ENCODE peak calls at places on chromosomes 16 and 17, in eight cellular contexts. Q, F, W, I, B, T, L and D are unnamed samples.

GRCh38 chr17:77427471-77427991 is 286.8 kb downstream of the SEC14L1 start:
- DNase-seq in Q (no peak), F (no peak), W (peak), I (no peak), B (peak), T (no peak), L (no peak), D (no peak)

GRCh38 chr16:69831212-69832123 is 69.3 kb downstream of the WWP2 start:
- DNase-seq in Q (no peak), F (no peak), W (peak), I (no peak), B (no peak), T (no peak), L (no peak), D (no peak)

GRCh38 chr16:78407191-78407590 is 307.7 kb downstream of the WWOX start:
- DNase-seq in Q (no peak), F (no peak), W (peak), I (no peak), B (no peak), T (no peak), L (no peak), D (no peak)

GRCh38 chr17:41308918-41309359 is at the start of gene KRTAP16-1:
- DNase-seq in Q (peak), F (peak), W (no peak), I (no peak), B (no peak), T (no peak), L (no peak), D (no peak)

GRCh38 chr17:79681101-79681621 is 49.6 kb upstream of the ENPP7 start:
- DNase-seq in Q (no peak), F (no peak), W (no peak), I (no peak), B (no peak), T (no peak), L (no peak), D (no peak)

GRCh38 chr17:68511254-68511670 is 968 bp upstream of the PRKAR1A start:
- DNase-seq in Q (no peak), F (no peak), W (no peak), I (no peak), B (peak), T (no peak), L (no peak), D (no peak)

GRCh38 chr17:28507567-28508195 is 1.5 kb downstream of the FOXN1 start:
- DNase-seq in Q (no peak), F (no peak), W (no peak), I (no peak), B (no peak), T (no peak), L (no peak), D (no peak)

GRCh38 chr16:86992587-86992986 is 324.6 kb downstream of the C16orf95 start:
- DNase-seq in Q (no peak), F (no peak), W (no peak), I (no peak), B (no peak), T (no peak), L (no peak), D (no peak)

GRCh38 chr17:31269597-31269996 is 27.4 kb downstream of the OMG start:
- DNase-seq in Q (no peak), F (no peak), W (peak), I (no peak), B (no peak), T (no peak), L (no peak), D (no peak)

GRCh38 chr17:19288453-19288852 is 51.3 kb downstream of the EPN2 start:
- DNase-seq in Q (no peak), F (no peak), W (no peak), I (no peak), B (no peak), T (no peak), L (no peak), D (no peak)

GRCh38 chr16:83903739-83904138 is 4.8 kb downstream of the MLYCD start:
- DNase-seq in Q (no peak), F (no peak), W (peak), I (no peak), B (no peak), T (no peak), L (no peak), D (no peak)

GRCh38 chr17:72119963-72120877 is 600 bp upstream of the SOX9 start:
- DNase-seq in Q (no peak), F (no peak), W (peak), I (no peak), B (no peak), T (no peak), L (peak), D (no peak)

GRCh38 chr16:71927383-71927782 is 32.1 kb downstream of the IST1 start:
- DNase-seq in Q (no peak), F (no peak), W (peak), I (no peak), B (peak), T (no peak), L (no peak), D (no peak)

GRCh38 chr16:4515611-4516233 is 22.9 kb downstream of the CDIP1 start:
- DNase-seq in Q (no peak), F (no peak), W (no peak), I (no peak), B (no peak), T (peak), L (no peak), D (no peak)

GRCh38 chr17:70067104-70067503 is 7.9 kb upstream of the KCNJ16 start:
- DNase-seq in Q (no peak), F (no peak), W (no peak), I (no peak), B (no peak), T (no peak), L (no peak), D (no peak)

GRCh38 chr16:67749436-67750078 is 30.4 kb upstream of the GFOD2 start:
- DNase-seq in Q (no peak), F (no peak), W (no peak), I (no peak), B (no peak), T (no peak), L (no peak), D (no peak)

GRCh38 chr17:41071606-41072375 is 6.1 kb upstream of the KRTAP2-4 start:
- DNase-seq in Q (no peak), F (no peak), W (no peak), I (no peak), B (no peak), T (no peak), L (no peak), D (peak)

GRCh38 chr17:5097101-5097834 is 14.4 kb downstream of the ZNF232 start:
- DNase-seq in Q (no peak), F (peak), W (no peak), I (no peak), B (peak), T (no peak), L (peak), D (no peak)

GRCh38 chr16:88714420-88715302 is 8.4 kb downstream of the CTU2 start:
- DNase-seq in Q (no peak), F (no peak), W (no peak), I (no peak), B (no peak), T (no peak), L (no peak), D (no peak)

GRCh38 chr16:715448-716249 is 731 bp downstream of the METRN start:
- DNase-seq in Q (no peak), F (no peak), W (no peak), I (no peak), B (no peak), T (no peak), L (no peak), D (no peak)

GRCh38 chr17:39767147-39767546 is 29.4 kb downstream of the GRB7 start:
- DNase-seq in Q (no peak), F (no peak), W (no peak), I (no peak), B (no peak), T (no peak), L (no peak), D (no peak)

GRCh38 chr17:2949469-2950044 is 113.8 kb downstream of the OR1D5 start:
- DNase-seq in Q (no peak), F (no peak), W (peak), I (no peak), B (no peak), T (no peak), L (peak), D (no peak)

GRCh38 chr16:24346734-24347133 is 90.6 kb downstream of the CACNG3 start:
- DNase-seq in Q (no peak), F (no peak), W (no peak), I (no peak), B (no peak), T (no peak), L (no peak), D (no peak)